ENCODE peak calls at places on chromosomes 5 and 9, in eight cellular contexts. B is SK-N-SH, H is uterus, Y is body of pancreas, G is upper lobe of left lung, D is OCI-LY7, M is kidney, C is right atrium auricular region. K is an unnamed sample.

GRCh38 chr9:20640331-20641187 is 18.3 kb upstream of the MLLT3 start:
- DNase-seq in B (peak; percentile 28), H (no peak), Y (peak; percentile 66), G (no peak), D (peak; percentile 74), M (peak; percentile 91), C (no peak), K (no peak)

GRCh38 chr9:85258823-85259370 is 482.9 kb downstream of the AGTPBP1 start:
- DNase-seq in B (peak; percentile 69), H (no peak), Y (peak; percentile 71), G (peak; percentile 25), D (peak; percentile 7), M (no peak), C (peak; percentile 66), K (no peak)

GRCh38 chr5:18305288-18305899 is 671.1 kb downstream of the TAF11L14 start:
- DNase-seq in B (peak; percentile 55), H (no peak), Y (no peak), G (no peak), D (peak; percentile 30), M (no peak), C (no peak), K (peak; percentile 10)

GRCh38 chr5:56696900-56697299 is 118.4 kb upstream of the MAP3K1 start:
- DNase-seq in B (no peak), H (peak; percentile 57), Y (no peak), G (no peak), D (no peak), M (no peak), C (no peak), K (peak; percentile 13)

GRCh38 chr5:16437974-16438373 is 27.6 kb downstream of the ZNF622 start:
- DNase-seq in B (no peak), H (no peak), Y (no peak), G (no peak), D (no peak), M (no peak), C (no peak), K (no peak)

GRCh38 chr5:17232405-17232804 is 15.0 kb downstream of the BASP1 start:
- DNase-seq in B (no peak), H (no peak), Y (no peak), G (no peak), D (no peak), M (no peak), C (no peak), K (no peak)

GRCh38 chr5:16413461-16413860 is 52.1 kb downstream of the ZNF622 start:
- DNase-seq in B (no peak), H (no peak), Y (no peak), G (no peak), D (no peak), M (no peak), C (no peak), K (no peak)

GRCh38 chr5:93151121-93151520 is 429.9 kb downstream of the NR2F1-AS1 start:
- DNase-seq in B (no peak), H (no peak), Y (no peak), G (no peak), D (no peak), M (no peak), C (no peak), K (no peak)

GRCh38 chr5:26894719-26895263 is 143.6 kb downstream of the CDH9 start:
- DNase-seq in B (no peak), H (no peak), Y (no peak), G (no peak), D (no peak), M (no peak), C (no peak), K (no peak)
- H3K9me3 ChIP-seq in B (no peaks in the 10 kb centered on the region), H (no peaks in the 10 kb centered on the region), Y (no peaks in the 10 kb centered on the region), G (no peaks in the 10 kb centered on the region), D (peaks cover 13% of the 10 kb centered on the region), M (no peaks in the 10 kb centered on the region), C (no peaks in the 10 kb centered on the region), K (peaks cover 2% of the 10 kb centered on the region)

GRCh38 chr9:92142329-92142728 is 27.1 kb upstream of the SPTLC1 start:
- DNase-seq in B (no peak), H (no peak), Y (no peak), G (no peak), D (no peak), M (no peak), C (peak; percentile 51), K (no peak)

GRCh38 chr9:92147854-92148184 is 32.6 kb upstream of the SPTLC1 start:
- DNase-seq in B (no peak), H (no peak), Y (no peak), G (no peak), D (no peak), M (no peak), C (no peak), K (no peak)

GRCh38 chr9:92151691-92152393 is 36.6 kb upstream of the SPTLC1 start:
- DNase-seq in B (peak; percentile 74), H (peak; percentile 74), Y (peak; percentile 53), G (peak; percentile 34), D (no peak), M (peak; percentile 62), C (peak; percentile 46), K (peak; percentile 42)

GRCh38 chr9:92146610-92147009 is 31.4 kb upstream of the SPTLC1 start:
- DNase-seq in B (no peak), H (no peak), Y (no peak), G (no peak), D (no peak), M (no peak), C (no peak), K (no peak)

DNA sequence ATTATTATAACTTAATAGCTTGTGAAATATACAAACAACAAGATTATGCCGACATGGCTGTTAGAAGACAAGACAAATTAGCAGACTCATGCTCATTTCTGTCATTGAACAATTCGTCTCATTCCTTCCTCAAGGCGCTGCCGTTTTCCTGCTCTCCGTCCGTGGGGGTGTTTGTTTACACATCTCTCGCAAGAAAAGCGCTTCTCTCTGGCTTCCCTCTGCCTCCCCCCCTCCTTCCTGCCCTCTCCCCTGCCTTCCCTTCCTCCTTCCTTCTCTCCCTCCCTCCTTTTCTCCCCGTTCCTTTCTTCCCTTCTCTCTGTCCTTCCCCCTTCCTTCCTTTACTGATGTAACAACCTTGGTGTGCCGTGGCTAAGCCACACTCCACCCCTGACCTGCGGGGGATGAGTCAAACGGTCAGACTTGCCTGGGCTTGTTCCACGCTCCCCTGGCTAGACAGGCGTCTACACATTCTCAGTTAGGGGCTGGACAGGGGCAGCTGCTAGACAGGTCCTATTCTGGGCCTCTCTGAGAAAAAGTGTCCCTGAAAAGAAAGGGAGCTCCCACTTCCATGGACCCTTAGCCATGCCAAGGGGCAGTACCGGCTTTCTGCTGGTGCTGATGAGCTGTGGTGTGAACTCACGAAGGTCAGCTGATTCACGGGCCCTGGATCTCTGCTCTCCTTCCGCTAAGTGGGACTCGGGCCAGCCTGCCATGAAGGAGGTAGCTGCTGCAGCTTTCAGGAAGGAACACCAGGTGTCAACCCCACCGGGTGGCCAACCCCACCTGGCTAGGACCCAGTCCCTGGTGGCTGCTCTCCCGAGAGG is 32.0 kb upstream of the SPTLC1 start:
- DNase-seq in B (no peak), H (peak; percentile 81), Y (peak; percentile 61), G (no peak), D (no peak), M (peak; percentile 77), C (peak; percentile 74), K (peak; percentile 85)
- TF ChIP-seq CTCF in B (no peak), H (no peak), Y (no peak), G (no peak), D (no peak), M (no peak), C (no peak), K (peak; percentile 46)

GRCh38 chr9:10614201-10614870 is 1.5 kb upstream of the PTPRD start:
- DNase-seq in B (no peak), H (no peak), Y (no peak), G (no peak), D (no peak), M (no peak), C (no peak), K (no peak)

GRCh38 chr9:10613413-10613812 is 611 bp upstream of the PTPRD start:
- DNase-seq in B (peak; percentile 8), H (no peak), Y (no peak), G (no peak), D (no peak), M (no peak), C (no peak), K (no peak)

DNA sequence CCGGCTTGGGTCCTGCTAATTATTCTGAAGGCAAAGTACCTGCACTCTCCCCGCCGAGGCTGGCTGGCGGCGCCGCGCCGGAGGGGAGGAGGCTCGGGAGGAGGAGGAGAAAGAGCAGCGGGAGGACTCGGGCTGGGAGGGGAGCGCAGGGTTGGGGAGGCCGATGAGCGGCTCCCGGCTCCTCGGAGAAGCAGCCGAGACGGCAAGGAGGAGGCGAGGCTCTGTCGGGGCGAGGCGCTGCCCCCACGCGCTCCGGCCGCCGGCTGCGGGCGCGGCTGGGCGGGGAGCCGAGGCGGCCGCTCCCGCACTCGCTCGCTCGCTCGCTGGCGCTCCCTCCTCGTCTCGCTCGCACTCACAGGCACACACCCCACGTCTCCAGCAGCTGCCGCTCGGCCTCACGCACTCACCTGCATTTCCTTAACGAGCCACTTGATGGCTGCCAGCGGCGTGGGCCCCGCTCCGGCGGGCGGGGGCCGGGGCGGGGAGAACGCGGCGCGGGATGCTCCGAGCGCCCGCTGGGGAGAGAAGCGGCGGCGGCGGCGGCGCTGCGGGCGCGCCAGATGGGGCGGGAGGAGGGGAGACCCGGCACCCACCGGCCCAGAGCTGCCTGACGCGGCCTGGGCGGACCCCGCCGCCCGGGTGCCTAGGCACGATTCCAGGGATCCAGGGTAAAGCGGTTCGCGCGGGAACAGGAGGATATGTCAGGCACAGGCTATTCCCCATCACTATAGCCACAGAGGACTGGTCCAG is at the start of gene PTPRD:
- DNase-seq in B (peak; percentile 78), H (no peak), Y (peak; percentile 54), G (peak; percentile 55), D (no peak), M (peak; percentile 73), C (no peak), K (no peak)
- H3K4me3 ChIP-seq in B (peak within 1 kb of the TSS; percentile 59), H (peak within 1 kb of the TSS; percentile 12), Y (no peak within 1 kb of the TSS), G (peak within 1 kb of the TSS; percentile 57), D (no peak within 1 kb of the TSS), M (peak within 1 kb of the TSS; percentile 7), C (no peak within 1 kb of the TSS), K (peak within 1 kb of the TSS; percentile 27)

GRCh38 chr5:141369994-141370848 is at the start of gene PCDHGB3:
- DNase-seq in B (no peak), H (no peak), Y (peak; percentile 36), G (no peak), D (peak; percentile 61), M (no peak), C (no peak), K (no peak)

GRCh38 chr5:141374627-141375026 is 936 bp downstream of the PCDHGA6 start:
- DNase-seq in B (no peak), H (no peak), Y (no peak), G (no peak), D (no peak), M (no peak), C (no peak), K (no peak)

GRCh38 chr5:141371572-141372475 is 1.8 kb downstream of the PCDHGB3 start:
- DNase-seq in B (no peak), H (no peak), Y (no peak), G (no peak), D (no peak), M (no peak), C (no peak), K (no peak)

DNA sequence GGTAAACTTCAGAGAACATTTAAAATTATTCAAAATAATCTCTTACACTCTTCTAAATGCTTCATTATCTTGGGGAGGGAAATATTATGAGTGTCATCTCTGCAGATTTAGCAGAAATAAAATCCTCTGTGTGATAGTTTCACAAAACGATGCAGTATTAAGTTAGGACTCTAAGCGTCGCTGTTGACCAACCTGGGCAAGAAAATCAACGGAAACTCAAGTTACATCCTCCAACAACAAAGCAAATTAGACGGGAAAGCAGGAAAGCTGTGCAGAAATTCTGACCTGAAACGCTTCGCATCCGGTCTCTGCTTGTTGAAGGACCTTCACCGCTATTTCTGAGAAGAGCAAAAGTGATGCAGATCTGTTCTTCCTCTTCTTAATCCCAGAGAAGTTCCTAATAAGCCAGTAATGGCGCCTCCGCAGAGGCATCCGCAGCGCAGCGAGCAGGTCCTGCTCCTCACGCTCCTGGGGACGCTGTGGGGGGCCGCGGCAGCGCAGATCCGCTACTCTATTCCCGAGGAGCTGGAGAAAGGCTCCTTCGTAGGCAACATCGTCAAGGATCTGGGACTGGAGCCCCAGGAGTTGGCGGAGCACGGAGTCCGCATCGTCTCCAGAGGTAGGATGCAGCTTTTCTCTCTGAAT is at the start of gene PCDHGA6:
- DNase-seq in B (no peak), H (no peak), Y (no peak), G (no peak), D (peak; percentile 37), M (no peak), C (no peak), K (no peak)
- H3K9me3 ChIP-seq in B (no peaks in the 10 kb centered on the region), H (peaks cover 5% of the 10 kb centered on the region), Y (no peaks in the 10 kb centered on the region), G (peaks cover 68% of the 10 kb centered on the region), D (no peaks in the 10 kb centered on the region), M (peaks cover 62% of the 10 kb centered on the region), C (peaks cover 92% of the 10 kb centered on the region), K (peaks cover 71% of the 10 kb centered on the region)